ENCODE peak calls at places on chromosomes 12 and 14, in five cellular contexts. R is GM13976, M is Calu3, N is pulmonary artery endothelial cell, G is pons. Y is an unnamed sample.

GRCh38 chr12:59357811-59358210 is 238.0 kb upstream of the SLC16A7 start:
- DNase-seq in R (no peak), M (no peak), N (no peak), G (no peak), Y (no peak)

GRCh38 chr14:70858641-70859040 is 48.6 kb upstream of the PCNX1 start:
- DNase-seq in R (no peak), M (no peak), N (no peak), G (no peak), Y (no peak)

GRCh38 chr14:61638595-61639391 is 56.5 kb upstream of the HIF1A start:
- DNase-seq in R (no peak), M (no peak), N (no peak), G (no peak), Y (peak; percentile 38)

GRCh38 chr12:89464974-89465592 is 59.5 kb downstream of the GALNT4 start:
- DNase-seq in R (no peak), M (peak; percentile 53), N (no peak), G (no peak), Y (no peak)

GRCh38 chr12:25328082-25328712 is 77.5 kb upstream of the KRAS start:
- DNase-seq in R (no peak), M (no peak), N (no peak), G (no peak), Y (peak; percentile 23)

GRCh38 chr12:122308811-122309210 is 42.5 kb upstream of the VPS33A start:
- DNase-seq in R (no peak), M (no peak), N (no peak), G (no peak), Y (no peak)

GRCh38 chr14:97978336-97978735 is 1181.2 kb downstream of the VRK1 start:
- DNase-seq in R (peak; percentile 18), M (peak; percentile 46), N (no peak), G (peak; percentile 68), Y (peak; percentile 81)

GRCh38 chr12:54294152-54294913 is 6.5 kb downstream of the NFE2 start:
- DNase-seq in R (peak; percentile 83), M (peak; percentile 77), N (no peak), G (peak; percentile 91), Y (peak; percentile 85)

GRCh38 chr12:39931231-39931630 is 174.7 kb downstream of the SLC2A13 start:
- DNase-seq in R (no peak), M (no peak), N (no peak), G (no peak), Y (peak; percentile 47)

GRCh38 chr14:32657081-32657480 is 281.6 kb upstream of the NPAS3 start:
- DNase-seq in R (no peak), M (no peak), N (no peak), G (peak; percentile 90), Y (peak; percentile 21)

GRCh38 chr14:22163051-22163450 is 426.0 kb downstream of the DAD1 start:
- DNase-seq in R (no peak), M (no peak), N (no peak), G (no peak), Y (no peak)

GRCh38 chr12:70920251-70920851 is at the start of gene PTPRR:
- DNase-seq in R (no peak), M (peak; percentile 38), N (no peak), G (peak; percentile 5), Y (no peak)

GRCh38 chr12:89153341-89153740 is 199.0 kb downstream of the DUSP6 start:
- DNase-seq in R (no peak), M (no peak), N (no peak), G (peak; percentile 35), Y (no peak)

GRCh38 chr14:92945959-92946846 is 23.3 kb downstream of the CHGA start:
- DNase-seq in R (no peak), M (peak; percentile 92), N (peak; percentile 33), G (no peak), Y (peak; percentile 91)

GRCh38 chr12:4518106-4518728 is 20.5 kb upstream of the RAD51AP1 start:
- DNase-seq in R (no peak), M (no peak), N (no peak), G (no peak), Y (no peak)

GRCh38 chr12:47534695-47535094 is 171.1 kb downstream of the RPAP3 start:
- DNase-seq in R (no peak), M (no peak), N (no peak), G (no peak), Y (no peak)

GRCh38 chr14:49769171-49769570 is 1.2 kb downstream of the KLHDC2 start:
- DNase-seq in R (no peak), M (peak; percentile 23), N (no peak), G (peak; percentile 6), Y (peak; percentile 69)

GRCh38 chr12:50520808-50521207 is 16.0 kb downstream of the DIP2B start:
- DNase-seq in R (no peak), M (no peak), N (no peak), G (peak; percentile 51), Y (no peak)

Y was measured in colonic mucosa.